ENCODE peak calls at places on chromosomes 3 and 15, in seven cellular contexts. Q is upper lobe of right lung; U is amygdala; E is stimulated activated CD4-positive, alpha-beta T cell treated with anti-CD3 and anti-CD28 coated beads, Interleukin-15, amount 100 ng/mL, for 24 hours; Y is hippocampal formation; P is EL; D is GM03348. R is an unnamed sample.

GRCh38 chr3:160808838-160809237 is 52.8 kb downstream of the PPM1L start:
- DNase-seq in P (no peak), D (no peak), E (no peak), U (no peak), Y (no peak), Q (no peak), R (no peak)

GRCh38 chr15:28178290-28178689 is 79.2 kb upstream of the OCA2 start:
- DNase-seq in U (no peak), Y (no peak), D (no peak), P (no peak), E (no peak), Q (no peak), R (no peak)

GRCh38 chr3:184172681-184173373 is 1.8 kb upstream of the AP2M1 start:
- DNase-seq in E (no peak), Y (no peak), Q (no peak), D (peak; percentile 80), U (no peak), P (peak; percentile 89), R (no peak)

GRCh38 chr3:127822836-127823589 is 698 bp upstream of the MGLL start:
- DNase-seq in U (no peak), P (peak; percentile 30), Y (no peak), Q (peak; percentile 86), E (peak; percentile 23), D (peak; percentile 89), R (peak; percentile 64)

GRCh38 chr3:112653209-112653871 is 12.4 kb upstream of the CCDC80 start:
- DNase-seq in D (peak; percentile 78), U (no peak), P (peak; percentile 98), Y (no peak), E (no peak), Q (no peak), R (no peak)

GRCh38 chr15:33107950-33108349 is 86.6 kb downstream of the FMN1 start:
- DNase-seq in E (no peak), U (no peak), Y (no peak), D (no peak), P (peak; percentile 44), Q (no peak), R (no peak)

GRCh38 chr3:59862686-59863085 is 812.9 kb upstream of the CFAP20DC start:
- DNase-seq in Y (no peak), Q (no peak), D (no peak), P (peak; percentile 58), U (no peak), E (no peak), R (no peak)

GRCh38 chr3:28860307-28860706 is 420.6 kb upstream of the RBMS3 start:
- DNase-seq in U (no peak), Y (peak; percentile 40), D (peak; percentile 35), Q (no peak), E (no peak), P (no peak), R (peak; percentile 5)

GRCh38 chr3:189227249-189227648 is 55.5 kb downstream of the TPRG1 start:
- DNase-seq in E (no peak), P (no peak), Q (no peak), Y (no peak), D (no peak), U (no peak), R (no peak)

GRCh38 chr3:77001071-77001470 is 38.8 kb upstream of the ROBO2 start:
- DNase-seq in Y (no peak), D (no peak), U (no peak), E (no peak), P (no peak), Q (no peak), R (no peak)

GRCh38 chr3:2098398-2099027 is at the start of gene CNTN4:
- DNase-seq in D (peak; percentile 57), Y (peak; percentile 15), Q (peak; percentile 92), P (no peak), E (peak; percentile 43), U (peak; percentile 41), R (peak; percentile 28)

GRCh38 chr3:183897606-183898384 is 13.1 kb upstream of the PARL start:
- DNase-seq in P (no peak), Y (no peak), Q (no peak), D (no peak), U (no peak), E (peak; percentile 16), R (no peak)

GRCh38 chr3:64266065-64266874 is 41.0 kb upstream of the PRICKLE2 start:
- DNase-seq in Y (peak; percentile 31), D (peak; percentile 74), U (no peak), P (peak; percentile 91), E (no peak), Q (no peak), R (no peak)

GRCh38 chr3:139339219-139339906 is 4.5 kb upstream of the MRPS22 start:
- DNase-seq in Q (no peak), U (no peak), E (peak; percentile 66), P (peak; percentile 53), Y (no peak), D (no peak), R (no peak)

GRCh38 chr15:81235781-81236507 is 39.3 kb downstream of the IL16 start:
- DNase-seq in Q (no peak), D (peak; percentile 83), Y (peak; percentile 18), E (peak; percentile 9), P (peak; percentile 85), U (no peak), R (peak; percentile 10)

GRCh38 chr3:142296507-142296906 is 71.1 kb upstream of the GK5 start:
- DNase-seq in P (no peak), U (no peak), Q (no peak), E (no peak), D (no peak), Y (no peak), R (no peak)

GRCh38 chr3:158918008-158918407 is 116.2 kb downstream of the MFSD1 start:
- DNase-seq in Y (peak; percentile 8), D (peak; percentile 77), E (peak; percentile 26), Q (no peak), U (no peak), P (peak; percentile 83), R (no peak)